ENCODE peak calls at places on chromosomes 11 and 22, in four cellular contexts. E is cardiac muscle cell, A is heart right ventricle, Z is IMR-90. Q is an unnamed sample.
A peak's percentile ranks its signal among the peaks of the same experiment; 100 is the strongest.

GRCh38 chr11:97683733-97684132 is 1293.9 kb downstream of the JRKL start:
- DNase-seq in E (no peak), A (no peak), Z (no peak), Q (no peak)

GRCh38 chr11:86497310-86497709 is 122.6 kb downstream of the CCDC81 start:
- DNase-seq in E (no peak), A (no peak), Z (peak; percentile 67), Q (no peak)

GRCh38 chr22:49979587-49980264 is 19.2 kb downstream of the PIM3 start:
- DNase-seq in E (no peak), A (no peak), Z (no peak), Q (no peak)

GRCh38 chr11:11243258-11243789 is 109.7 kb downstream of the CSNK2A3 start:
- DNase-seq in E (no peak), A (peak; percentile 28), Z (no peak), Q (no peak)

GRCh38 chr11:22599458-22599857 is 26.2 kb downstream of the FANCF start:
- DNase-seq in E (no peak), A (no peak), Z (no peak), Q (no peak)

GRCh38 chr11:44865866-44866272 is 84.8 kb downstream of the TP53I11 start:
- DNase-seq in E (no peak), A (peak; percentile 75), Z (no peak), Q (no peak)

GRCh38 chr11:110425751-110426545 is 3.8 kb upstream of the FDX1 start:
- DNase-seq in E (no peak), A (no peak), Z (peak; percentile 88), Q (peak; percentile 49)

GRCh38 chr11:69480547-69481392 is 693 bp upstream of the LINC01488 start:
- DNase-seq in E (no peak), A (peak; percentile 74), Z (peak; percentile 15), Q (no peak)

GRCh38 chr11:72573380-72573949 is 100.8 kb downstream of the PDE2A start:
- DNase-seq in E (peak; percentile 65), A (peak; percentile 49), Z (peak; percentile 11), Q (no peak)

GRCh38 chr11:31809857-31810778 is 1.0 kb downstream of the PAX6 start:
- DNase-seq in E (peak; percentile 67), A (no peak), Z (peak; percentile 28), Q (no peak)

GRCh38 chr22:35457729-35458546 is 58.0 kb downstream of the MCM5 start:
- DNase-seq in E (no peak), A (no peak), Z (peak; percentile 34), Q (no peak)

GRCh38 chr11:76236092-76237026 is 30.1 kb upstream of the WNT11 start:
- DNase-seq in E (peak; percentile 81), A (peak; percentile 69), Z (peak; percentile 33), Q (no peak)

GRCh38 chr22:48941903-48942625 is 885.6 kb downstream of the BRD1 start:
- DNase-seq in E (no peak), A (no peak), Z (no peak), Q (no peak)

GRCh38 chr22:27827586-27828213 is 26.1 kb upstream of the MN1 start:
- DNase-seq in E (no peak), A (no peak), Z (no peak), Q (no peak)

GRCh38 chr22:21606775-21607174 is 23.0 kb downstream of the YDJC start:
- DNase-seq in E (no peak), A (no peak), Z (no peak), Q (no peak)

GRCh38 chr22:40463727-40464126 is 93.3 kb downstream of the SGSM3 start:
- DNase-seq in E (no peak), A (no peak), Z (no peak), Q (no peak)

GRCh38 chr22:26593763-26594162 is 3.8 kb upstream of the TPST2 start:
- DNase-seq in E (no peak), A (no peak), Z (no peak), Q (no peak)

GRCh38 chr11:69630009-69630870 is 10.7 kb upstream of the CCND1 start:
- DNase-seq in E (no peak), A (no peak), Z (no peak), Q (no peak)

GRCh38 chr11:12264361-12264760 is 113.0 kb upstream of the PARVA start:
- DNase-seq in E (no peak), A (no peak), Z (no peak), Q (no peak)

GRCh38 chr11:93659841-93660240 is 1.6 kb upstream of the CEP295 start:
- DNase-seq in E (no peak), A (no peak), Z (peak; percentile 36), Q (no peak)

GRCh38 chr11:21640491-21640890 is 552.4 kb upstream of the ANO5 start:
- DNase-seq in E (no peak), A (no peak), Z (no peak), Q (no peak)

GRCh38 chr11:17734986-17735822 is 623 bp downstream of the KCNC1 start:
- DNase-seq in E (peak; percentile 94), A (peak; percentile 73), Z (peak; percentile 69), Q (peak; percentile 27)

GRCh38 chr11:17386331-17387084 is 2.0 kb downstream of the KCNJ11 start:
- DNase-seq in E (peak; percentile 90), A (peak; percentile 60), Z (peak; percentile 34), Q (no peak)

DNA sequence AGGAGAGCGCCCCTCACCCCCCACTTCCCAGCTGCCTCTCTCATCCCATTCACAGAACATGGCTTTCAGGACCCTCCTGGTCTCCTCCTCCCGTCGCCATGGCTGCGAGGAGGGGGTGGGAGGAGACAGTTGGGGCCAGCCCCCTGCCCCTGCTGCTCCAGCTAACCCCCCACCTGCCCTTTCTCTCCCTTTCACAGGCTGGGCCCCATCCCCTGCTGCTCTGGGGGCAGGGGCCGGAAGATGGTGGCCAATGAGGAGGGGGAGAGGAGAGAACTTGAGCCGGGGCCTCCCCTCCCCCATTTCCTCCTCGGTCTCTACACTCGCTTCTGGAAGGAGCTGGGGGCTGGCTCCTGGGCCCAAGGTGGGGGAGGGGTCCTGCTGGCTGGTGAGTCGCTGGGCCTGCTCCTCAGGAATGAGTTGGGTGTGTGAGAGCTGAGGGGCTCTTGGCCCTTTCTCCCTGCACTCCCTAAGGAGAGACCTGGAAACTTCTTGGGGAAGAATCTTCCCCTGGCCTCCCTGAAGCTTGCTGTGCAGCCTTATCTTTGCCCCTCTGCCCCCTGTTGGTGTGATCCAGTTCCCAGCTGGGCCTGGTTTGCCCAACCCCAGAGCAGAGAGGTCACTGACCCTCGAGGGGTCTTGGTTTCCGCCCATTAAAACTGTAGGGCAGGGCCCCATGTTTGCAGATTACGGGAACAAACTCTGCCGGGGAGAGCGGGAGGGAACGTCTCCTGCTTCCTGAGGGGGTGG is 10.2 kb downstream of the YPEL4 start:
- DNase-seq in E (peak; percentile 97), A (no peak), Z (peak; percentile 57), Q (no peak)
- TF ChIP-seq CTCF in E (no peak), A (no peak), Z (peak; percentile 1), Q (no peak)

GRCh38 chr11:119130662-119131061 is 9.3 kb downstream of the HINFP start:
- DNase-seq in E (no peak), A (no peak), Z (peak; percentile 43), Q (no peak)
- H3K27ac ChIP-seq in E (no peak overlapping the region), A (no peak overlapping the region), Z (no peak overlapping the region), Q (no peak overlapping the region)

DNA sequence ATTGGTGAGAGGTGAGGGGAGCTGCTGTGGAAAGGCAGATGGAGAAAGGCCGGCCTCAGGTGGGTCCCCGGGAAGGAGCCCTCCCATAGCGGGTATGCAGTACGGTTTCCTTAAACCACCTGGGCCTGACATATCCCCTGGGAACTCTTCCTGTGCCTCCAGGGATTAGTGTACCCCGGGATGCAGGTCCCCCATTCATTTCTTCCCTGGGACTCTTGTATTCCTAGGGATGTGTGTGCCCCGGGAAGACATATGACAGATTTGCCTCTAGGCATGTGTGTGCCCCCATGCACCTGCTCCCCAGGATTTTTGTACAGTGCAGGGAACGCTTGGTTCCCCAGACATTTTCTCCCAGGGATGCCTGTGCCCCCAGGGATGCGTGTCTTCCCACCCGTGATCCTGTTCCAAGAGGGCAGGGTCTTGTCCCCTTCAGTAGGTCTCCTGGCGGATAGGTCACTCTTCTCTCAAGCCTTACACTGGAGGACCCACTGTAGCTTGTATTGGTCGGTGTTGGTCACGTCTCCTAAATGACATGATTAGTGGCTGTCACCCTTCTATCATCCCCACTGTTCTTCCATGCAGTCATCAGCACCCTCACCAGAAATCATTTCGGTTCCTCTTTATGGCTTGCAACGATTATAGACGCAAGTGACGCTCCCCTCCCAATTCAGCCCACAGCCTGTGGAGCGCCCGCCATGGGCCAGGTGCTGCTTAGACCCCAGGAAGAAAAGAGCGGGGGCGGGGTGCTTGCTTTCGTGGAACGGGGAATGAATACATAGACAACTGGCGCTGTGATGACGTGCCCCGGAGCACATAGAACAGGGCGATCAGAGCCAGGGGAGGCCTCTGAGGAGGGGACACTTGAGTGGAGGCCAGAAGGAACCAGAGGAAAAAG is 1.3 kb downstream of the PARVB start:
- DNase-seq in E (no peak), A (peak; percentile 44), Z (no peak), Q (no peak)
- H3K4me3 ChIP-seq in E (peak overlapping the region; percentile 41), A (peak overlapping the region; percentile 77), Z (no peak overlapping the region), Q (peak overlapping the region; percentile 70)

GRCh38 chr11:30533445-30533947 is 52.7 kb downstream of the MPPED2 start:
- DNase-seq in E (no peak), A (no peak), Z (no peak), Q (no peak)

GRCh38 chr11:30526558-30526957 is 59.6 kb downstream of the MPPED2 start:
- DNase-seq in E (no peak), A (no peak), Z (no peak), Q (no peak)

GRCh38 chr11:30522825-30523224 is 63.3 kb downstream of the MPPED2 start:
- DNase-seq in E (no peak), A (no peak), Z (no peak), Q (no peak)

DNA sequence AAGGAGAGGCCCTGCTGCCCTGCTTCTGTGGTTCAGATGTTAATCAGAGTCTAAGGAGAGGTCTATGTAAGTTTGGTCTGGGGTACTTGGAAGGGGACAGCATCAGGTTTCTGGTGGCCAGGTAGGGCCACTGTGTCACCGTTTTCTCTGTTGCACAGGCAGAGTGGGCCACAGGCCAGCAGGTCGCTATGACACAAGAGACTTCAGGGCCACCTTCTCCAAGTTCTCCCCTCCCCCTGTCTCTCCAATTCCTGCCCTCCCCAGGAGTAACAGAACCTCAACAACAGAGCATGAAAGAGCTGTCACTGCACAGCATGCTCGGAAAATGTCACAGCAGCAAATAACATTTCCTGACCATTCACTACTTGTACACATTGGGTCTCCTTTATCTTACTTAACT is 58.6 kb downstream of the MPPED2 start:
- DNase-seq in E (no peak), A (no peak), Z (no peak), Q (no peak)
- TF ChIP-seq CTCF in E (no peak), A (no peak), Z (no peak), Q (no peak)

GRCh38 chr11:26847459-26847858 is 125.6 kb upstream of the SLC5A12 start:
- DNase-seq in E (no peak), A (no peak), Z (no peak), Q (no peak)
- H3K27ac ChIP-seq in E (no peak overlapping the region), A (peak overlapping the region; percentile 68), Z (no peak overlapping the region), Q (no peak overlapping the region)